ENCODE peak calls at places on chromosomes 13 and 19, in ten cellular contexts. One of them, this sample, is unnamed.

GRCh38 chr19:40341601-40342482 is 6.4 kb downstream of the C19orf47 start:
- DNase-seq in head of caudate nucleus: no peak
- DNase-seq in Calu3: no peak
- DNase-seq in A549: no peak
- DNase-seq in small intestine: no peak
- DNase-seq in stimulated activated CD8-positive, alpha-beta memory T cell treated with anti-CD3 and anti-CD28 coated beads, Interleukin-7, amount 100 ng/mL, for 48 hours: no peak
- DNase-seq in PC-3: no peak
- DNase-seq in mucosa of descending colon: no peak
- DNase-seq in tibial nerve: no peak
- DNase-seq in activated CD4-positive, alpha-beta memory T cell treated with anti-CD3 and anti-CD28 coated beads for 36 hours: no peak
- DNase-seq in this sample: no peak

GRCh38 chr13:59088716-59089115 is 1075.0 kb downstream of the DIAPH3 start:
- DNase-seq in mucosa of descending colon: no peak
- DNase-seq in PC-3: peak
- DNase-seq in A549: no peak
- DNase-seq in stimulated activated CD8-positive, alpha-beta memory T cell treated with anti-CD3 and anti-CD28 coated beads, Interleukin-7, amount 100 ng/mL, for 48 hours: no peak
- DNase-seq in tibial nerve: no peak
- DNase-seq in activated CD4-positive, alpha-beta memory T cell treated with anti-CD3 and anti-CD28 coated beads for 36 hours: no peak
- DNase-seq in small intestine: no peak
- DNase-seq in head of caudate nucleus: no peak
- DNase-seq in Calu3: no peak
- DNase-seq in this sample: no peak

GRCh38 chr19:4405977-4406376 is 3.5 kb downstream of the CHAF1A start:
- DNase-seq in small intestine: no peak
- DNase-seq in Calu3: no peak
- DNase-seq in tibial nerve: no peak
- DNase-seq in activated CD4-positive, alpha-beta memory T cell treated with anti-CD3 and anti-CD28 coated beads for 36 hours: no peak
- DNase-seq in PC-3: no peak
- DNase-seq in A549: no peak
- DNase-seq in mucosa of descending colon: no peak
- DNase-seq in stimulated activated CD8-positive, alpha-beta memory T cell treated with anti-CD3 and anti-CD28 coated beads, Interleukin-7, amount 100 ng/mL, for 48 hours: no peak
- DNase-seq in head of caudate nucleus: no peak
- DNase-seq in this sample: no peak

GRCh38 chr13:36006347-36006746 is 124.8 kb downstream of the DCLK1 start:
- DNase-seq in PC-3: peak
- DNase-seq in stimulated activated CD8-positive, alpha-beta memory T cell treated with anti-CD3 and anti-CD28 coated beads, Interleukin-7, amount 100 ng/mL, for 48 hours: no peak
- DNase-seq in Calu3: no peak
- DNase-seq in head of caudate nucleus: no peak
- DNase-seq in mucosa of descending colon: no peak
- DNase-seq in tibial nerve: no peak
- DNase-seq in activated CD4-positive, alpha-beta memory T cell treated with anti-CD3 and anti-CD28 coated beads for 36 hours: no peak
- DNase-seq in A549: no peak
- DNase-seq in small intestine: no peak
- DNase-seq in this sample: no peak

GRCh38 chr13:74871671-74872070 is 610.3 kb downstream of the TBC1D4 start:
- DNase-seq in mucosa of descending colon: no peak
- DNase-seq in small intestine: no peak
- DNase-seq in Calu3: no peak
- DNase-seq in stimulated activated CD8-positive, alpha-beta memory T cell treated with anti-CD3 and anti-CD28 coated beads, Interleukin-7, amount 100 ng/mL, for 48 hours: no peak
- DNase-seq in head of caudate nucleus: no peak
- DNase-seq in A549: no peak
- DNase-seq in activated CD4-positive, alpha-beta memory T cell treated with anti-CD3 and anti-CD28 coated beads for 36 hours: no peak
- DNase-seq in tibial nerve: no peak
- DNase-seq in PC-3: peak
- DNase-seq in this sample: no peak

GRCh38 chr13:65292488-65292901 is 1937.6 kb downstream of the PCDH9 start:
- DNase-seq in activated CD4-positive, alpha-beta memory T cell treated with anti-CD3 and anti-CD28 coated beads for 36 hours: no peak
- DNase-seq in tibial nerve: no peak
- DNase-seq in mucosa of descending colon: no peak
- DNase-seq in head of caudate nucleus: peak
- DNase-seq in PC-3: peak
- DNase-seq in A549: no peak
- DNase-seq in Calu3: no peak
- DNase-seq in small intestine: no peak
- DNase-seq in stimulated activated CD8-positive, alpha-beta memory T cell treated with anti-CD3 and anti-CD28 coated beads, Interleukin-7, amount 100 ng/mL, for 48 hours: no peak
- DNase-seq in this sample: peak

GRCh38 chr19:10431254-10431942 is 11.1 kb downstream of the PDE4A start:
- DNase-seq in PC-3: peak
- DNase-seq in activated CD4-positive, alpha-beta memory T cell treated with anti-CD3 and anti-CD28 coated beads for 36 hours: peak
- DNase-seq in Calu3: no peak
- DNase-seq in mucosa of descending colon: peak
- DNase-seq in head of caudate nucleus: no peak
- DNase-seq in small intestine: peak
- DNase-seq in tibial nerve: no peak
- DNase-seq in stimulated activated CD8-positive, alpha-beta memory T cell treated with anti-CD3 and anti-CD28 coated beads, Interleukin-7, amount 100 ng/mL, for 48 hours: no peak
- DNase-seq in A549: no peak
- DNase-seq in this sample: no peak

GRCh38 chr19:18644144-18645034 is 7.6 kb downstream of the KLHL26 start:
- DNase-seq in Calu3: no peak
- DNase-seq in stimulated activated CD8-positive, alpha-beta memory T cell treated with anti-CD3 and anti-CD28 coated beads, Interleukin-7, amount 100 ng/mL, for 48 hours: no peak
- DNase-seq in head of caudate nucleus: peak
- DNase-seq in mucosa of descending colon: peak
- DNase-seq in small intestine: no peak
- DNase-seq in A549: no peak
- DNase-seq in activated CD4-positive, alpha-beta memory T cell treated with anti-CD3 and anti-CD28 coated beads for 36 hours: no peak
- DNase-seq in PC-3: no peak
- DNase-seq in tibial nerve: no peak
- DNase-seq in this sample: no peak

GRCh38 chr19:41994994-41995958 is 1.2 kb upstream of the ATP1A3 start:
- DNase-seq in A549: no peak
- DNase-seq in stimulated activated CD8-positive, alpha-beta memory T cell treated with anti-CD3 and anti-CD28 coated beads, Interleukin-7, amount 100 ng/mL, for 48 hours: no peak
- DNase-seq in mucosa of descending colon: no peak
- DNase-seq in head of caudate nucleus: peak
- DNase-seq in Calu3: no peak
- DNase-seq in small intestine: no peak
- DNase-seq in tibial nerve: no peak
- DNase-seq in PC-3: no peak
- DNase-seq in activated CD4-positive, alpha-beta memory T cell treated with anti-CD3 and anti-CD28 coated beads for 36 hours: no peak
- DNase-seq in this sample: no peak

GRCh38 chr19:43841990-43842389 is 14.9 kb downstream of the ZNF283 start:
- DNase-seq in small intestine: no peak
- DNase-seq in head of caudate nucleus: no peak
- DNase-seq in activated CD4-positive, alpha-beta memory T cell treated with anti-CD3 and anti-CD28 coated beads for 36 hours: no peak
- DNase-seq in PC-3: no peak
- DNase-seq in mucosa of descending colon: no peak
- DNase-seq in A549: no peak
- DNase-seq in Calu3: no peak
- DNase-seq in stimulated activated CD8-positive, alpha-beta memory T cell treated with anti-CD3 and anti-CD28 coated beads, Interleukin-7, amount 100 ng/mL, for 48 hours: no peak
- DNase-seq in tibial nerve: no peak
- DNase-seq in this sample: no peak

This sample was measured in COLO829.